ENCODE peak calls at places on chromosomes 11 and 22, in five cellular contexts. M is AG20443, K is HS-5, T is putamen, P is NCI-H1417. H is an unnamed sample.

GRCh38 chr22:19937616-19938473 is 3.7 kb upstream of the COMT start:
- DNase-seq in P (no peak), M (no peak), K (no peak), T (no peak), H (no peak)

GRCh38 chr11:104852811-104853210 is 45.4 kb downstream of the CASP12 start:
- DNase-seq in T (no peak), M (no peak), P (no peak), K (no peak), H (no peak)

GRCh38 chr11:99446400-99446799 is 425.7 kb downstream of the CNTN5 start:
- DNase-seq in P (no peak), K (no peak), M (no peak), T (no peak), H (no peak)

GRCh38 chr11:15216678-15217077 is 102.0 kb downstream of the INSC start:
- DNase-seq in P (no peak), T (no peak), K (no peak), M (no peak), H (no peak)

GRCh38 chr11:118366287-118366686 is 6.9 kb downstream of the UBE4A start:
- DNase-seq in T (no peak), M (no peak), P (no peak), K (no peak), H (no peak)

GRCh38 chr11:16956538-16957153 is 57.6 kb downstream of the PLEKHA7 start:
- DNase-seq in P (no peak), T (no peak), M (no peak), K (no peak), H (no peak)

GRCh38 chr22:49966716-49967332 is 6.3 kb downstream of the PIM3 start:
- DNase-seq in P (no peak), K (no peak), T (no peak), M (no peak), H (no peak)

GRCh38 chr11:119975561-119976152 is 162.3 kb downstream of the TRIM29 start:
- DNase-seq in M (no peak), T (peak; percentile 92), K (no peak), P (peak; percentile 52), H (no peak)

GRCh38 chr11:126394036-126394435 is 38.5 kb downstream of the ST3GAL4 start:
- DNase-seq in P (no peak), T (no peak), K (no peak), M (no peak), H (no peak)

GRCh38 chr11:34810107-34810562 is 106.0 kb downstream of the APIP start:
- DNase-seq in K (no peak), T (no peak), P (no peak), M (no peak), H (no peak)

GRCh38 chr11:86469491-86470388 is 95.1 kb downstream of the CCDC81 start:
- DNase-seq in T (no peak), P (no peak), K (no peak), M (peak; percentile 38), H (no peak)

GRCh38 chr22:30459206-30460052 is 12.4 kb downstream of the SEC14L3 start:
- DNase-seq in M (peak; percentile 32), T (no peak), P (no peak), K (no peak), H (peak; percentile 44)

GRCh38 chr22:17536269-17536668 is 27.0 kb upstream of the SLC25A18 start:
- DNase-seq in T (peak; percentile 63), M (peak; percentile 27), P (no peak), K (no peak), H (no peak)